ENCODE peak calls at places on chromosomes 6 and 20, in four cellular contexts. One of them, this sample, is unnamed.
A peak's percentile ranks its signal among the peaks of the same experiment; 100 is the strongest.

GRCh38 chr20:18666803-18667460 is 79.1 kb downstream of the DTD1 start:
- DNase-seq in left lung: no peak
- DNase-seq in ovary: no peak
- DNase-seq in hepatocyte: no peak
- DNase-seq in this sample: no peak

GRCh38 chr6:167925011-167925410 is 72.5 kb upstream of the KIF25 start:
- DNase-seq in left lung: no peak
- DNase-seq in ovary: no peak
- DNase-seq in hepatocyte: no peak
- DNase-seq in this sample: no peak

GRCh38 chr6:162379762-162380409 is 347.7 kb downstream of the PRKN start:
- DNase-seq in left lung: no peak
- DNase-seq in ovary: no peak
- DNase-seq in hepatocyte: no peak
- DNase-seq in this sample: no peak

GRCh38 chr6:11202513-11203305 is 29.8 kb downstream of the NEDD9 start:
- DNase-seq in left lung: no peak
- DNase-seq in ovary: no peak
- DNase-seq in hepatocyte: no peak
- DNase-seq in this sample: no peak

GRCh38 chr20:61458146-61458746 is 206.2 kb downstream of the CDH4 start:
- DNase-seq in left lung: no peak
- DNase-seq in ovary: no peak
- DNase-seq in hepatocyte: no peak
- DNase-seq in this sample: no peak

GRCh38 chr20:35318502-35319157 is 26.4 kb upstream of the FAM83C start:
- DNase-seq in left lung: no peak
- DNase-seq in ovary: no peak
- DNase-seq in hepatocyte: peak; percentile 83
- DNase-seq in this sample: no peak

GRCh38 chr6:119683022-119683421 is 333.5 kb upstream of the MAN1A1 start:
- DNase-seq in left lung: no peak
- DNase-seq in ovary: no peak
- DNase-seq in hepatocyte: peak; percentile 11
- DNase-seq in this sample: no peak

GRCh38 chr6:37279366-37280134 is 21.6 kb upstream of the TMEM217 start:
- DNase-seq in left lung: no peak
- DNase-seq in ovary: no peak
- DNase-seq in hepatocyte: no peak
- DNase-seq in this sample: no peak

GRCh38 chr20:46808565-46808964 is 86.1 kb upstream of the EYA2 start:
- DNase-seq in left lung: no peak
- DNase-seq in ovary: no peak
- DNase-seq in hepatocyte: no peak
- DNase-seq in this sample: no peak

GRCh38 chr20:32429343-32429742 is 71.2 kb downstream of the ASXL1 start:
- DNase-seq in left lung: no peak
- DNase-seq in ovary: no peak
- DNase-seq in hepatocyte: no peak
- DNase-seq in this sample: no peak

GRCh38 chr20:50727792-50728485 is 3.4 kb upstream of the PARD6B start:
- DNase-seq in left lung: no peak
- DNase-seq in ovary: no peak
- DNase-seq in hepatocyte: no peak
- DNase-seq in this sample: no peak

GRCh38 chr6:107345398-107345797 is 114.0 kb downstream of the PDSS2 start:
- DNase-seq in left lung: no peak
- DNase-seq in ovary: no peak
- DNase-seq in hepatocyte: no peak
- DNase-seq in this sample: no peak

GRCh38 chr6:10479939-10480700 is 41.0 kb upstream of the GCNT2 start:
- DNase-seq in left lung: no peak
- DNase-seq in ovary: no peak
- DNase-seq in hepatocyte: no peak
- DNase-seq in this sample: no peak

GRCh38 chr6:14459315-14459714 is 341.7 kb downstream of the CD83 start:
- DNase-seq in left lung: no peak
- DNase-seq in ovary: no peak
- DNase-seq in hepatocyte: no peak
- DNase-seq in this sample: no peak

GRCh38 chr6:45436544-45437440 is 59.1 kb upstream of the SUPT3H start:
- DNase-seq in left lung: no peak
- DNase-seq in ovary: no peak
- DNase-seq in hepatocyte: peak; percentile 22
- DNase-seq in this sample: no peak

GRCh38 chr20:3801846-3802245 is 5.7 kb downstream of the CDC25B start:
- DNase-seq in left lung: no peak
- DNase-seq in ovary: no peak
- DNase-seq in hepatocyte: no peak
- DNase-seq in this sample: peak; percentile 66
- H3K4me1 ChIP-seq in left lung: peaks cover 99% of the 10 kb centered on the region
- H3K4me1 ChIP-seq in ovary: peaks cover 6% of the 10 kb centered on the region
- H3K4me1 ChIP-seq in hepatocyte: peaks cover 42% of the 10 kb centered on the region
- H3K4me1 ChIP-seq in this sample: peaks cover 100% of the 10 kb centered on the region

GRCh38 chr20:44009679-44009992 is 95.0 kb downstream of the TOX2 start:
- DNase-seq in left lung: no peak
- DNase-seq in ovary: no peak
- DNase-seq in hepatocyte: no peak
- DNase-seq in this sample: no peak
- H3K4me1 ChIP-seq in left lung: peaks cover 6% of the 10 kb centered on the region
- H3K4me1 ChIP-seq in ovary: no peaks in the 10 kb centered on the region
- H3K4me1 ChIP-seq in hepatocyte: peaks cover 1% of the 10 kb centered on the region
- H3K4me1 ChIP-seq in this sample: peaks cover 3% of the 10 kb centered on the region

GRCh38 chr20:64052326-64052722 is 2.9 kb upstream of the SOX18 start:
- DNase-seq in left lung: no peak
- DNase-seq in ovary: no peak
- DNase-seq in hepatocyte: no peak
- DNase-seq in this sample: no peak

GRCh38 chr20:64051532-64052325 is 2.3 kb upstream of the SOX18 start:
- DNase-seq in left lung: no peak
- DNase-seq in ovary: no peak
- DNase-seq in hepatocyte: no peak
- DNase-seq in this sample: peak; percentile 73

GRCh38 chr20:64051033-64051452 is 1.6 kb upstream of the SOX18 start:
- DNase-seq in left lung: no peak
- DNase-seq in ovary: no peak
- DNase-seq in hepatocyte: no peak
- DNase-seq in this sample: no peak

GRCh38 chr20:64053841-64054661 is 4.6 kb upstream of the SOX18 start:
- DNase-seq in left lung: no peak
- DNase-seq in ovary: no peak
- DNase-seq in hepatocyte: peak; percentile 65
- DNase-seq in this sample: peak; percentile 70

DNA sequence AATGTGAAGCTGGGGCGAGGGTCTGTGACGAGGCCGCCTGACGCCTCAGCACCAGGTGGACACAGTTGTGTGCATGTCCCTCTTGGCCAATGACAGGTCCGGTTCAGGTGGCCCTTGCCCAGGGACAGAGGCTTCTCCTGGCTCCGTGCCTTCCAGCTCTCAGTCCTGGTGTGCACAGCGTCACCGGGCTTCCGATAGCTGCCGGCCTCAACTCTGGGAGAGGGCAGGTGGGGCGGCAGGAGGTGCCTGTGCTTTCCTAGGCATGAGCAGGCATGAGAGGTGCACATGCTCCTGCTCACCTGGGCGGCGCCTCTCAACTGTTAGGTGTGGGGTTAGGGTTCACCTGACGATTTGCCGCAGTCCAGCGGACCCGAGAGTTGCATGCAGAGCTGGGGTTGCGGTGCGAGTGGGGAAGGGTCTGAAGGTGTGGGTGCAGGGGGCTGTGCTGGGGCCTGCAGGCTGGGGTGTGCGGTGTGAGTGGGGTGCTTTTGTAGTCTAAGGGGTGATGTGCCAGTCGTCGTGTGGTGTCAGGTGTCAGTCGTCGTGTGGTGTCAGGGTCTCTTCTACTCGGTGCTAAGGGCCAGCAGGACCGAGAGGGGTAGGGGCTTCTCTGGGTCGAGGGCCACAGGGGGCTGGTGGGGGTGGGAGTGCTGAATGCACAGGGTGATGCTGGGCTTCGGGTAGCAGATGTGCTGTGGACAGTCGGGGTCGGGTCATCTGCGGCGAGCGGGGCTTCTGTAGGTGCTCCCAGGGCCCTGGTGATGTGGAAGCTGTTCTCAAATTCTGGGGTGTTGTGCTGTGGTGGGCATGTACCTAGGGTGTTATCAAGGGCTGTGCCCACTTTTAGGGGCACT is 3.8 kb upstream of the SOX18 start:
- DNase-seq in left lung: no peak
- DNase-seq in ovary: no peak
- DNase-seq in hepatocyte: no peak
- DNase-seq in this sample: no peak
- H3K4me1 ChIP-seq in left lung: peaks cover 52% of the 10 kb centered on the region
- H3K4me1 ChIP-seq in ovary: peaks cover 2% of the 10 kb centered on the region
- H3K4me1 ChIP-seq in hepatocyte: peaks cover 28% of the 10 kb centered on the region
- H3K4me1 ChIP-seq in this sample: peaks cover 47% of the 10 kb centered on the region

GRCh38 chr20:22385602-22386299 is 198.6 kb downstream of the FOXA2 start:
- DNase-seq in left lung: no peak
- DNase-seq in ovary: no peak
- DNase-seq in hepatocyte: peak; percentile 41
- DNase-seq in this sample: no peak
- H3K4me1 ChIP-seq in left lung: peaks cover 12% of the 10 kb centered on the region
- H3K4me1 ChIP-seq in ovary: no peaks in the 10 kb centered on the region
- H3K4me1 ChIP-seq in hepatocyte: no peaks in the 10 kb centered on the region
- H3K4me1 ChIP-seq in this sample: no peaks in the 10 kb centered on the region

GRCh38 chr20:34012330-34012729 is 18.6 kb downstream of the RALY start:
- DNase-seq in left lung: no peak
- DNase-seq in ovary: no peak
- DNase-seq in hepatocyte: no peak
- DNase-seq in this sample: no peak

GRCh38 chr20:34014878-34015277 is 21.2 kb downstream of the RALY start:
- DNase-seq in left lung: no peak
- DNase-seq in ovary: no peak
- DNase-seq in hepatocyte: no peak
- DNase-seq in this sample: no peak

GRCh38 chr20:34012735-34013134 is 19.0 kb downstream of the RALY start:
- DNase-seq in left lung: no peak
- DNase-seq in ovary: no peak
- DNase-seq in hepatocyte: no peak
- DNase-seq in this sample: no peak

GRCh38 chr20:34015401-34016335 is 22.0 kb downstream of the RALY start:
- DNase-seq in left lung: no peak
- DNase-seq in ovary: no peak
- DNase-seq in hepatocyte: no peak
- DNase-seq in this sample: no peak

GRCh38 chr20:34013532-34013931 is 19.8 kb downstream of the RALY start:
- DNase-seq in left lung: no peak
- DNase-seq in ovary: no peak
- DNase-seq in hepatocyte: no peak
- DNase-seq in this sample: no peak
- H3K4me1 ChIP-seq in left lung: peaks cover 76% of the 10 kb centered on the region
- H3K4me1 ChIP-seq in ovary: peaks cover 15% of the 10 kb centered on the region
- H3K4me1 ChIP-seq in hepatocyte: peaks cover 13% of the 10 kb centered on the region
- H3K4me1 ChIP-seq in this sample: peaks cover 94% of the 10 kb centered on the region

DNA sequence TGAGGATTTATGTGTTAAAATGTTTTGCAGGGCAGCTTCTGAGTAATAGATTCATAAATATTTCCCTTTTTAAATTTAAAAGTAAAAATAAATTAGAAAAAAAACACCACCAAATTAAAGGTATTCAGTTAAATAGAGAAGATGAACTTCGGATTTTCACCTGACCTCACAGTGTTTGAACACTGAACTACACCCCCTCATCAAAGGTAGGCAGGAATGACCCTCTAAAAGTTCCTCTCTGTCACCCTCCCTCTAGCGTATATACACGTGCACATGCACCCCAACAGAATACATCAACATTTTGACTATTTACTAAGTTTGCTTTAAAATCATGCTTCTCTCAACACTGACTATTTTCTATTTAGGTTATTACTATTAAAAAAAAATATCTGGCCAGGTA is 528.3 kb downstream of the QKI start:
- DNase-seq in left lung: no peak
- DNase-seq in ovary: no peak
- DNase-seq in hepatocyte: no peak
- DNase-seq in this sample: no peak
- H3K4me1 ChIP-seq in left lung: no peaks in the 10 kb centered on the region
- H3K4me1 ChIP-seq in ovary: peaks cover 2% of the 10 kb centered on the region
- H3K4me1 ChIP-seq in hepatocyte: no peaks in the 10 kb centered on the region
- H3K4me1 ChIP-seq in this sample: no peaks in the 10 kb centered on the region

DNA sequence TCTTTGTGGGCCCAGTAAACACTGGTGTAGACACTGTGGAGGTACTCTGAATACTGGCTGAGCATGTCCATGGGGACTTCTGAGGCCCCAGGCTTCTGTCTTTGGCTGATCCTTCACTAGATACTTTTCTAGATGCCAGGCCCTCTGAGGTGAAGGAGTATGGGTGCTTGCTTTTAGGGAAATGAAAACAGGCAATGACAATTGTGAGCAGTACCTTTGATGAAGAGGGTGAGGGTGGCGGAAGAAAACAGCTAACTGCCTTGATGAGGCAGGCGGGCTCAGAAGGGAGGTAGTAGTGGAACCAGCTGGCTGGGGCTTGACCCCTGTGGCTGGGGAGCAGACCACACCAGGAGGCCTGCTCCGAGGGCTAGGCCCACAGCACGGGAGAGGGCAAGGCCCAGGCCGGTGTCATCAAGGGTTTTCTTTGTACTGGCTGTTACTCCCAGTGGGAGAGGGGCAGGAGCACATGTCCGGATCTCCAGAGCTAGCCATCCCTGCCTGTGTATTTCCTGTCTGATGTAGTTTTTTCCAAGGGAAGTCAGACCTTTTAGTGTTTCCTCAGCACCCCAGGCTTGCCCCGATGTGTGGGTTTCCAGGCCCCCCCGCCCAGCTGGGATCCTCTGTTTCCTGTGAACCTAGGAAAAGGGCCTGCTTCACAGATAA is 3.9 kb downstream of the PLCG1 start:
- DNase-seq in left lung: peak; percentile 33
- DNase-seq in ovary: no peak
- DNase-seq in hepatocyte: no peak
- DNase-seq in this sample: no peak
- H3K4me1 ChIP-seq in left lung: peaks cover 90% of the 10 kb centered on the region
- H3K4me1 ChIP-seq in ovary: peaks cover 42% of the 10 kb centered on the region
- H3K4me1 ChIP-seq in hepatocyte: peaks cover 31% of the 10 kb centered on the region
- H3K4me1 ChIP-seq in this sample: peaks cover 87% of the 10 kb centered on the region

GRCh38 chr20:8434326-8434876 is 302.3 kb downstream of the PLCB1 start:
- DNase-seq in left lung: no peak
- DNase-seq in ovary: no peak
- DNase-seq in hepatocyte: no peak
- DNase-seq in this sample: no peak
- H3K4me1 ChIP-seq in left lung: peaks cover 42% of the 10 kb centered on the region
- H3K4me1 ChIP-seq in ovary: peaks cover 7% of the 10 kb centered on the region
- H3K4me1 ChIP-seq in hepatocyte: no peaks in the 10 kb centered on the region
- H3K4me1 ChIP-seq in this sample: peaks cover 14% of the 10 kb centered on the region

This sample was measured in lower lobe of right lung.